ENCODE peak calls at places on chromosomes 7 and 10, in eight cellular contexts. T, D, O, S, Q, H, N and F are unnamed samples.

GRCh38 chr10:5964736-5965135 is 12.6 kb downstream of the IL15RA start:
- DNase-seq in T (no peak), D (no peak), O (no peak), S (no peak), Q (no peak), H (no peak), N (no peak), F (no peak)

GRCh38 chr10:63331586-63331985 is 134.2 kb downstream of the JMJD1C start:
- DNase-seq in T (no peak), D (no peak), O (no peak), S (no peak), Q (peak; percentile 20), H (no peak), N (no peak), F (no peak)

GRCh38 chr7:81407094-81407493 is 362.8 kb downstream of the HGF start:
- DNase-seq in T (peak; percentile 21), D (no peak), O (no peak), S (no peak), Q (no peak), H (no peak), N (no peak), F (no peak)

GRCh38 chr10:21292763-21293517 is 232.5 kb downstream of the SKIDA1 start:
- DNase-seq in T (peak; percentile 94), D (no peak), O (no peak), S (no peak), Q (peak; percentile 100), H (no peak), N (no peak), F (no peak)

GRCh38 chr10:97336942-97337719 is 2.6 kb upstream of the FRAT2 start:
- DNase-seq in T (no peak), D (no peak), O (no peak), S (peak; percentile 24), Q (peak; percentile 83), H (no peak), N (no peak), F (no peak)

GRCh38 chr10:72234560-72235095 is 18.6 kb upstream of the ASCC1 start:
- DNase-seq in T (no peak), D (no peak), O (no peak), S (peak; percentile 25), Q (no peak), H (no peak), N (no peak), F (no peak)

GRCh38 chr10:87696922-87697714 is 37.4 kb downstream of the PAPSS2 start:
- DNase-seq in T (no peak), D (no peak), O (no peak), S (no peak), Q (no peak), H (no peak), N (no peak), F (no peak)

GRCh38 chr7:12638851-12639467 is 48.5 kb upstream of the ARL4A start:
- DNase-seq in T (no peak), D (no peak), O (no peak), S (peak; percentile 64), Q (peak; percentile 50), H (no peak), N (peak; percentile 49), F (no peak)

GRCh38 chr10:14468726-14469125 is 138.0 kb upstream of the FRMD4A start:
- DNase-seq in T (no peak), D (no peak), O (no peak), S (no peak), Q (no peak), H (no peak), N (no peak), F (no peak)

GRCh38 chr10:11403116-11403515 is 208.3 kb downstream of the USP6NL start:
- DNase-seq in T (no peak), D (no peak), O (peak; percentile 46), S (no peak), Q (no peak), H (peak; percentile 7), N (peak; percentile 63), F (peak; percentile 89)

GRCh38 chr7:14305233-14305866 is 315.9 kb upstream of the ETV1 start:
- DNase-seq in T (no peak), D (no peak), O (no peak), S (no peak), Q (no peak), H (no peak), N (no peak), F (no peak)

GRCh38 chr7:35760082-35760770 is 40.6 kb upstream of the SEPTIN7 start:
- DNase-seq in T (no peak), D (no peak), O (no peak), S (no peak), Q (no peak), H (no peak), N (no peak), F (no peak)

GRCh38 chr7:98034044-98035035 is 44.3 kb upstream of the OCM2 start:
- DNase-seq in T (no peak), D (no peak), O (no peak), S (no peak), Q (no peak), H (no peak), N (no peak), F (no peak)

GRCh38 chr7:91566333-91566732 is 302.1 kb downstream of the FZD1 start:
- DNase-seq in T (peak; percentile 69), D (no peak), O (no peak), S (no peak), Q (no peak), H (no peak), N (no peak), F (no peak)